ENCODE peak calls at places on chromosomes 2 and 18, in four cellular contexts. M is GM12878, H is K562, J is HepG2. C is an unnamed sample.

GRCh38 chr2:237178396-237178795 is 92.7 kb downstream of the COPS8 start:
- DNase-seq in M (no peak), H (no peak), J (no peak), C (no peak)

GRCh38 chr2:156321243-156321904 is 11.1 kb downstream of the NR4A2 start:
- DNase-seq in M (no peak), H (no peak), J (no peak), C (peak)

GRCh38 chr18:56038258-56039030 is 450.5 kb upstream of the TCF4 start:
- DNase-seq in M (no peak), H (no peak), J (no peak), C (no peak)

GRCh38 chr2:96537066-96537733 is 648 bp downstream of the ARID5A start:
- DNase-seq in M (peak), H (peak), J (no peak), C (peak)

GRCh38 chr2:229996320-229996719 is 72.4 kb downstream of the SLC16A14 start:
- DNase-seq in M (no peak), H (no peak), J (no peak), C (no peak)

GRCh38 chr2:55025082-55025481 is 25.2 kb downstream of the RTN4 start:
- DNase-seq in M (no peak), H (no peak), J (no peak), C (no peak)

GRCh38 chr2:188207554-188207953 is 84.1 kb upstream of the GULP1 start:
- DNase-seq in M (no peak), H (peak), J (no peak), C (no peak)

GRCh38 chr2:202609381-202610145 is 25.2 kb upstream of the FAM117B start:
- DNase-seq in M (peak), H (no peak), J (no peak), C (no peak)

GRCh38 chr2:56898986-56899385 is 715.2 kb downstream of the CCDC85A start:
- DNase-seq in M (no peak), H (no peak), J (no peak), C (no peak)

GRCh38 chr2:168944065-168944464 is 43.0 kb downstream of the G6PC2 start:
- DNase-seq in M (no peak), H (peak), J (no peak), C (peak)

GRCh38 chr2:99471635-99472326 is 18.0 kb downstream of the REV1 start:
- DNase-seq in M (no peak), H (no peak), J (no peak), C (no peak)

GRCh38 chr18:79395761-79396404 is at the start of gene NFATC1:
- DNase-seq in M (no peak), H (peak), J (no peak), C (peak)

GRCh38 chr2:13114391-13114790 is 397.7 kb downstream of the TRIB2 start:
- DNase-seq in M (no peak), H (peak), J (no peak), C (no peak)

GRCh38 chr2:174600349-174600748 is 2.7 kb upstream of the WIPF1 start:
- DNase-seq in M (no peak), H (no peak), J (no peak), C (no peak)

GRCh38 chr2:44954902-44955592 is 13.5 kb downstream of the SIX3 start:
- DNase-seq in M (no peak), H (no peak), J (no peak), C (no peak)

GRCh38 chr2:151632993-151633592 is 101.2 kb downstream of the NEB start:
- DNase-seq in M (no peak), H (peak), J (peak), C (no peak)
- TF ChIP-seq NR2C2 in M (no peak), H (no peak), J (no peak), C (no peak)

GRCh38 chr2:109689973-109690372 is 75.8 kb downstream of the SOWAHC start:
- DNase-seq in M (no peak), H (no peak), J (no peak), C (no peak)
- TF ChIP-seq CREB1 in M (no peak), H (no peak), J (no peak), C (no peak)

DNA sequence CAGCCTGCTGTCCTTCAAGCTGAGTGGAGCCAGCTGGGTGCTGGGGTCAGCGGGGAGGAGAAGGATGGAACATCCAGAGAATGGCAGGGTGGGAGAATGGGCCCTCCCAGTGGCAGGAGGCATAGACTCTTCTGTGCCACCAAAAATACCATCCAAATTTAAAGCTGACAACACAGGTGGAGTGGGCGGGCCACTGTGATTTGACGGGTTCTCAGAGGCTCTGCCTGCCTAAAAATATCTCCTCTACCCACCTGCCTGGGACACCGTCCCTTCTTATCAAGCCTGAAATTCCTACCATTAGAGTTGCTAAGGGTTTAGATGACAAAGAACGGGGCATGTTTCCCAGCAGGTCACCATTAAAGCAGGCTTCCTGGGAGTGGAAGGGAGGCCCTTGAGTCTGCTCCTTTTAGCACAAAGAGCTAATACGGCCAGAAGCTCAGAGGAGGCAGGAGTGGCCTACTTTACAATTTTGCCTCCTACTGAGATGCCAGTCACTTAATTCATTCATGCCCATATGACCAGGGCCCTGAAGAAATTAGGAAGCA is 19.8 kb upstream of the MARCHF4 start:
- DNase-seq in M (no peak), H (no peak), J (no peak), C (no peak)
- TF ChIP-seq NR2C2 in M (no peak), H (no peak), J (no peak), C (no peak)

GRCh38 chr2:28375236-28375635 is 17.4 kb upstream of the FOSL2 start:
- DNase-seq in M (no peak), H (no peak), J (no peak), C (no peak)

GRCh38 chr2:28373854-28374253 is 18.8 kb upstream of the FOSL2 start:
- DNase-seq in M (no peak), H (no peak), J (no peak), C (no peak)

GRCh38 chr2:28377201-28377816 is 15.3 kb upstream of the FOSL2 start:
- DNase-seq in M (no peak), H (no peak), J (no peak), C (no peak)

GRCh38 chr2:28375742-28376631 is 16.7 kb upstream of the FOSL2 start:
- DNase-seq in M (no peak), H (no peak), J (no peak), C (no peak)

GRCh38 chr2:28374331-28374730 is 18.3 kb upstream of the FOSL2 start:
- DNase-seq in M (no peak), H (no peak), J (no peak), C (no peak)
- TF ChIP-seq CREB1 in M (no peak), H (no peak), J (no peak), C (no peak)

DNA sequence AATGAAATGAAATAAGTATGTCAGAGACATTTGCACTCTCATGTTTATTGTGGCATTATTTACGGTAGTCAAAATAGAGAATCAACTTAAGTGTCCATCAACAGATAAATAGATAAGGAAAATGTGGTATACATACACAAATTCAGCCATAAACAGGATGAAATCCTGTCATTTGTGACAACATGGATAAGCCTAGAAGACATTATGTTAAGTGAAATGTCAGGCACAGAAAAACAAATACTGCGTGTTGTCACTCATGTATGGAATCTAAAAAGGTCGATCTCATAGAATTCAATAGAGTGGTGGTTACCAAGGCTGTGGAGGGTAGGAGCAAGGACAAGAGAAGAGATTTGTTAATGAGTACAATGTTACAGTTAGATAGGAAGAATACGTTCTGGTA is 22.2 kb upstream of the CBLN2 start:
- DNase-seq in M (no peak), H (no peak), J (no peak), C (no peak)
- TF ChIP-seq NR2C2 in M (no peak), H (no peak), J (no peak), C (no peak)

GRCh38 chr2:25482341-25482740 is 140.6 kb upstream of the DNMT3A start:
- DNase-seq in M (no peak), H (no peak), J (no peak), C (no peak)
- TF ChIP-seq CREB1 in M (no peak), H (no peak), J (no peak), C (no peak)

GRCh38 chr18:22219568-22220355 is 50.4 kb downstream of the GATA6 start:
- DNase-seq in M (no peak), H (peak), J (no peak), C (peak)

GRCh38 chr18:22211660-22212059 is 42.3 kb downstream of the GATA6 start:
- DNase-seq in M (no peak), H (no peak), J (no peak), C (no peak)

GRCh38 chr18:22210331-22210754 is 41.0 kb downstream of the GATA6 start:
- DNase-seq in M (no peak), H (no peak), J (no peak), C (no peak)

DNA sequence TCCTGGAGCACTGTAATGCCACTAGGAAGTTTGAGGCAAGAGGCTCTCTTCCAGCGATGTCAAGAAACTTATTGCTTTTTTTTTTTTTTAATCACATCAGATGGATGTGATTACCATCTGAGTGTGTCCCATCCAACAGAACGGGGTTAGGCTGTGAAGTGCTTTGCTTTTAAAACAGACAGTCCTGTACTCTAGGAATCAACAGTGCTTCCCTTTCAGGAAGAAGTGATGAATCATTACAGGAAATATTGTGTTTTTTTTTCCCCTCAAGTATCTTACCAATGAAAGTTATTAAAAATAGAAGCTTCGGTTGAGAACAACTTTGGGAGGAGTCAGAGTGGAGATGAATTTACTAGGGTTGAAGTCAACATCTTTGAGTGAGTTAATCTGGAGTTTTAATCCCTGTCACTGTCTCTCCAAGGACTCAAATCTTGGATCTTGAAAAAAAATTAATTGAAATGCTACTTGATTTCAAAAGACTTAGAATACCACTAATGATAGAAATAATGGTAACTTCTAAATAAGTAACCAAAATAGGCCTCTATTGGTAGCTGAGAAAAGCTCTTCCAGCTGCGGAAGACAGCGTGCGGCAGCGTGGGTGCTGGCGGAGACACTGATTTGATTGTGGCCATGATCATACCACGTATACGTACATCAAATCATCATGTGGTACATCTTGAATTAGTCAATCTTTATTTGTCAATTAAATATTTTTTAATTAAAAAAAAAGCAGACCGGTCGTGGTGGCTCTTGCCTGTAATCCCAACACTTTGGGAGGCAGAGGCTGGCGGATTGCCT is 45.5 kb downstream of the GATA6 start:
- DNase-seq in M (no peak), H (no peak), J (no peak), C (no peak)
- TF ChIP-seq NR2C2 in M (no peak), H (no peak), J (no peak), C (no peak)

DNA sequence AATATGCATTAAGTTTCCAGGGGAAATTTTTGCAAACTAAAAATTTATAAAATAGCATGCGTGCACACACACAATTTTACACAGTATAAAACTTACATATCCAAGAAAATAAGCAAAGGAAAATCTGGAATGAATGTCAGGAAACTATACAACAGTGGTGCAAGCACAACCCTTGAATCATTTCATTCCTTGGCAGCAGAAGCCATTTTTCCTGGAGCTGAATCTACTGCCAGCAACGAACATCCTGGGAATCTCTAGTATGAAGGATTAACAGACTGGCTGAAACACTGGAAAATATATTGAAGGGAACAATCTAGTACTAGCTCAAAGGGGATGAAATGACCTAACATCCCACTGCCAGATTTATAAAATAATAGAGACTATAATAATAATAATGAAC is 235.3 kb downstream of the DYM start:
- DNase-seq in M (no peak), H (no peak), J (no peak), C (no peak)
- TF ChIP-seq CREB1 in M (no peak), H (no peak), J (no peak), C (no peak)

GRCh38 chr2:8285081-8285480 is 396.8 kb upstream of the ID2 start:
- DNase-seq in M (no peak), H (peak), J (peak), C (no peak)
- TF ChIP-seq NR2C2 in M (no peak), H (no peak), J (no peak), C (no peak)

GRCh38 chr2:184598313-184599053 is at the start of gene ZNF804A:
- DNase-seq in M (peak), H (peak), J (no peak), C (peak)
- TF ChIP-seq CREB1 in M (no peak), H (no peak), J (no peak), C (no peak)